ENCODE peak calls at places on chromosomes 4 and X, in six cellular contexts. B is IMR-90, A is neuronal stem cell, V is H1, L is H9, P is mesenchymal stem cell. X is an unnamed sample. For H3K27me3, the result is how much of the 10 kb centered on the place peaks cover.

GRCh38 chr4:108852691-108853090 is 89.8 kb upstream of the ETNPPL start:
- DNase-seq in B (no peak), L (no peak), V (no peak), P (no peak), A (no peak), X (no peak)

GRCh38 chrX:13064599-13065143 is 20.3 kb upstream of the FAM9C start:
- DNase-seq in V (no peak), L (no peak), P (peak), B (peak), A (no peak), X (no peak)

GRCh38 chrX:1389993-1390285 is 2.0 kb downstream of the SLC25A6 start:
- DNase-seq in L (no peak), V (no peak), A (no peak), B (no peak), P (no peak), X (no peak)

GRCh38 chr4:56371426-56372220 is 15.7 kb downstream of the AASDH start:
- DNase-seq in A (peak), L (no peak), P (no peak), B (no peak), V (no peak), X (no peak)

GRCh38 chr4:126727461-126727860 is 905.3 kb upstream of the INTU start:
- DNase-seq in B (peak), P (no peak), A (no peak), V (no peak), L (no peak), X (no peak)

GRCh38 chrX:110394653-110395052 is 36.0 kb downstream of the RTL9 start:
- DNase-seq in P (peak), V (no peak), B (peak), A (no peak), L (no peak), X (no peak)

GRCh38 chrX:113741744-113742143 is 842.1 kb upstream of the HTR2C start:
- DNase-seq in L (no peak), A (no peak), B (no peak), P (peak), V (no peak), X (peak)

GRCh38 chrX:52504551-52504950 is 8.9 kb downstream of the XAGE1A start:
- DNase-seq in A (no peak), V (no peak), L (no peak), P (no peak), B (no peak), X (no peak)

GRCh38 chr4:15003891-15004700 is 1.8 kb downstream of the CPEB2 start:
- DNase-seq in B (no peak), V (no peak), P (peak), L (peak), A (peak), X (peak)

GRCh38 chr4:158313566-158313965 is 103.3 kb downstream of the TMEM144 start:
- DNase-seq in L (no peak), V (no peak), A (no peak), P (no peak), B (peak), X (no peak)

GRCh38 chrX:17024896-17025295 is 78.4 kb downstream of the REPS2 start:
- DNase-seq in A (no peak), B (no peak), V (no peak), P (no peak), L (peak), X (peak)

GRCh38 chr4:152374606-152375285 is 161.1 kb downstream of the FBXW7 start:
- DNase-seq in V (no peak), B (peak), L (no peak), A (no peak), P (peak), X (peak)

GRCh38 chr4:71198958-71199357 is 139.9 kb upstream of the SLC4A4 start:
- DNase-seq in L (no peak), B (no peak), A (no peak), V (no peak), P (no peak), X (no peak)

GRCh38 chr4:104575293-104575692 is 80.6 kb upstream of the CXXC4 start:
- DNase-seq in B (no peak), L (no peak), V (no peak), P (no peak), A (no peak), X (no peak)

GRCh38 chrX:106039920-106040319 is 1.4 kb upstream of the SERPINA7 start:
- DNase-seq in B (no peak), A (no peak), L (no peak), P (no peak), V (no peak), X (peak)

GRCh38 chr4:57303012-57303751 is 193.0 kb upstream of the IGFBP7 start:
- DNase-seq in B (no peak), V (no peak), L (no peak), P (peak), A (no peak), X (peak)

GRCh38 chr4:74682567-74683359 is 111.6 kb downstream of the BTC start:
- DNase-seq in L (peak), B (peak), P (peak), V (no peak), A (no peak), X (peak)

GRCh38 chrX:39508300-39508692 is 589.5 kb downstream of the BCOR start:
- DNase-seq in P (no peak), V (no peak), L (no peak), B (no peak), A (no peak), X (no peak)

GRCh38 chrX:129934461-129934860 is 28.5 kb downstream of the UTP14A start:
- DNase-seq in A (no peak), L (no peak), P (no peak), B (no peak), V (no peak), X (no peak)

GRCh38 chrX:96563663-96564062 is 121.0 kb upstream of the DIAPH2 start:
- DNase-seq in P (peak), V (no peak), A (no peak), B (peak), L (no peak), X (no peak)

GRCh38 chr4:156109943-156110925 is 156.6 kb upstream of the CTSO start:
- DNase-seq in B (peak), A (no peak), P (peak), L (peak), V (no peak), X (peak)

GRCh38 chrX:131332331-131332730 is 43.2 kb upstream of the IGSF1 start:
- DNase-seq in L (no peak), V (no peak), A (no peak), P (no peak), B (no peak), X (no peak)

GRCh38 chr4:168643796-168644159 is 146.9 kb downstream of the PALLD start:
- DNase-seq in P (no peak), A (no peak), B (no peak), L (no peak), V (no peak), X (no peak)

GRCh38 chrX:19849433-19850190 is 37.8 kb downstream of the SH3KBP1 start:
- DNase-seq in L (no peak), B (peak), P (no peak), A (no peak), V (no peak), X (no peak)

GRCh38 chr4:3871181-3871852 is 105.1 kb downstream of the ADRA2C start:
- DNase-seq in L (peak), V (peak), P (no peak), A (peak), B (no peak), X (peak)

GRCh38 chrX:10579753-10580060 is 40.7 kb downstream of the MID1 start:
- DNase-seq in B (peak), V (no peak), L (no peak), P (peak), A (no peak), X (no peak)

GRCh38 chr4:22959483-22959882 is 266.7 kb downstream of the GBA3 start:
- DNase-seq in L (no peak), A (no peak), P (no peak), V (no peak), B (no peak), X (no peak)

GRCh38 chrX:54808109-54808604 is 612 bp downstream of the MAGED2 start:
- DNase-seq in A (peak), V (no peak), P (peak), L (peak), B (no peak), X (no peak)

GRCh38 chr4:30821891-30822612 is 101.9 kb downstream of the PCDH7 start:
- DNase-seq in P (peak), V (no peak), L (no peak), A (no peak), B (peak), X (peak)

GRCh38 chr4:56289934-56290333 is 97.4 kb downstream of the AASDH start:
- DNase-seq in B (no peak), P (no peak), L (no peak), A (no peak), V (no peak), X (peak)

GRCh38 chr4:150906987-150907633 is 108.0 kb downstream of the LRBA start:
- DNase-seq in P (no peak), A (peak), V (no peak), L (no peak), B (no peak), X (peak)

GRCh38 chrX:1462596-1463251 is 10.0 kb upstream of the ASMTL start:
- DNase-seq in L (no peak), V (no peak), B (peak), P (peak), A (no peak), X (no peak)

GRCh38 chr4:74549936-74550335 is 105.0 kb downstream of the AREG start:
- DNase-seq in L (no peak), A (no peak), B (peak), P (peak), V (no peak), X (no peak)

GRCh38 chrX:69277961-69278795 is 112.9 kb upstream of the PJA1 start:
- DNase-seq in L (peak), V (peak), P (no peak), A (peak), B (no peak), X (peak)

GRCh38 chr4:75892508-75892907 is 9.7 kb downstream of the PPEF2 start:
- DNase-seq in A (no peak), B (no peak), V (no peak), P (no peak), L (peak), X (peak)

GRCh38 chr4:24924309-24924781 is 11.5 kb upstream of the CCDC149 start:
- DNase-seq in L (no peak), P (peak), V (no peak), B (peak), A (no peak), X (no peak)

GRCh38 chrX:68710870-68711576 is 63.6 kb downstream of the STARD8 start:
- DNase-seq in B (peak), L (peak), V (no peak), A (no peak), P (peak), X (peak)

GRCh38 chr4:147570616-147571015 is 46.6 kb upstream of the TMEM184C start:
- DNase-seq in A (no peak), B (no peak), V (no peak), L (no peak), P (peak), X (no peak)

GRCh38 chr4:147567276-147567675 is 49.9 kb upstream of the TMEM184C start:
- DNase-seq in V (no peak), L (no peak), P (no peak), B (no peak), A (no peak), X (no peak)

GRCh38 chr4:147571021-147571770 is 46.0 kb upstream of the TMEM184C start:
- DNase-seq in L (no peak), P (peak), B (peak), A (no peak), V (no peak), X (no peak)

DNA sequence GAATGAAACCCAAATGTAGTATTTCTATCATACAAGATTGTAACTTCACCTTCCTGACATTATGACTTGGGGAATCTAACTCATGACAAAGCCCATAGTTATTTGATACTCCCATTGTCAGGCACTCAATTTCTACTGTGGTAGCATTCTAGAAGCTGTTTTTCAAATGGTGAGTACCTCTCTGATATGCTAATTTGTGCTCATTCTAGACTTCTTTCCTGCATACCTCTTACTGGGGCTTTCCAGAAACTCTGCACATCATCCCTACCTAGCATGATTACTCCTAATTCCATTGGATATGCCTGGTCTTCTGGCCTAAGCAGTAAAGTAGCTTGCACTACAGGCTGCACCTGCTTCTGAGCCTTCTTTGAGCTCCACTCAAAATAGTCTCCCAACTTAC is 50.4 kb upstream of the TMEM184C start:
- DNase-seq in P (no peak), A (no peak), V (no peak), B (no peak), L (no peak), X (no peak)
- H2BK15ac ChIP-seq in P (no peak), A (no peak), V (no peak), B (peak), L (no peak), X (no peak)

DNA sequence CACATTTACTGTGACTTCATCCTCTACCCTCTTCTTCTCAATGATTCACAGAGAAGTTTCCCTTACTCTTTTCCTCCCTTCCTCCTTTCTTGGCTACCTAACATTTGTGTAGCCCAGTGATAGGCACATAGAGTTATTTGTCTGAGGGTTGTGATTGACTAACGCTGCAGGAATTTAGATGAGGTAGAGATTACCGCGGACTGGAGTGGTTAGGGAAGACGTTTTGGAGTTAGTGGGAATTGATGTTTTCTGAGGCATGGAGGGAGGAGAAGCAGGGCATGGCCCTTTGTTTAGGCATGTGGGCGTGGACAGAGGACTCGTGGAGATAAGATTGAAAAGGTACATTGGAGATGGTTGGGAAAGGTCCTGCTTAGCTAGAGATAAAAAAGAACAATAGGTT is 246.7 kb downstream of the GPAT3 start:
- DNase-seq in P (no peak), B (no peak), V (no peak), A (no peak), L (no peak), X (peak)
- H3K23ac ChIP-seq in P (no peak), B (no peak), V (no peak), A (no peak), L (no peak), X (no peak)

DNA sequence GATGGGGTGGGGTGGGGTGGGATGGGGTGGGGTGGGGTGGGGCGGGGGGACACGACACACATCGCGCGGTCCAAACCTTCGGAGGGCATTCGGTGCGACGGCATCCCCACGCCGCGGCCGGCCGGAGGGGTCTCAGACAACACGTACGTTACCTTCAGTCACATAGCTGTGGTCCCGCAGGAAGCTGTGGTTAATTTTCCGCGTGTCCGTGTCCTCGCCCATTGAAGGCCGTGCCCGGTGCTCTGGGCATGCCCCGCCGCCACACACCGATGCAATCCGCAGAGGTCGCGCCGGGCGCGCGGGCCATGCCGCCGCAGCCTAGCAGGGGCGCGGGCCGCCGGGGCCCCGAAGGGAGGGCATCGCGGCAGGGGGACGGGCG is 417 bp downstream of the PPP2R2C start:
- DNase-seq in L (peak), A (no peak), B (no peak), V (no peak), P (no peak), X (no peak)
- H3K27me3 ChIP-seq in L (under half), A (half or more), B (under half), V (under half), P (half or more), X (under half)

GRCh38 chr4:11701978-11702377 is 273.3 kb upstream of the HS3ST1 start:
- DNase-seq in A (no peak), B (no peak), P (no peak), L (peak), V (no peak), X (peak)
- H2BK15ac ChIP-seq in A (no peak), B (peak), P (no peak), L (no peak), V (no peak), X (no peak)

DNA sequence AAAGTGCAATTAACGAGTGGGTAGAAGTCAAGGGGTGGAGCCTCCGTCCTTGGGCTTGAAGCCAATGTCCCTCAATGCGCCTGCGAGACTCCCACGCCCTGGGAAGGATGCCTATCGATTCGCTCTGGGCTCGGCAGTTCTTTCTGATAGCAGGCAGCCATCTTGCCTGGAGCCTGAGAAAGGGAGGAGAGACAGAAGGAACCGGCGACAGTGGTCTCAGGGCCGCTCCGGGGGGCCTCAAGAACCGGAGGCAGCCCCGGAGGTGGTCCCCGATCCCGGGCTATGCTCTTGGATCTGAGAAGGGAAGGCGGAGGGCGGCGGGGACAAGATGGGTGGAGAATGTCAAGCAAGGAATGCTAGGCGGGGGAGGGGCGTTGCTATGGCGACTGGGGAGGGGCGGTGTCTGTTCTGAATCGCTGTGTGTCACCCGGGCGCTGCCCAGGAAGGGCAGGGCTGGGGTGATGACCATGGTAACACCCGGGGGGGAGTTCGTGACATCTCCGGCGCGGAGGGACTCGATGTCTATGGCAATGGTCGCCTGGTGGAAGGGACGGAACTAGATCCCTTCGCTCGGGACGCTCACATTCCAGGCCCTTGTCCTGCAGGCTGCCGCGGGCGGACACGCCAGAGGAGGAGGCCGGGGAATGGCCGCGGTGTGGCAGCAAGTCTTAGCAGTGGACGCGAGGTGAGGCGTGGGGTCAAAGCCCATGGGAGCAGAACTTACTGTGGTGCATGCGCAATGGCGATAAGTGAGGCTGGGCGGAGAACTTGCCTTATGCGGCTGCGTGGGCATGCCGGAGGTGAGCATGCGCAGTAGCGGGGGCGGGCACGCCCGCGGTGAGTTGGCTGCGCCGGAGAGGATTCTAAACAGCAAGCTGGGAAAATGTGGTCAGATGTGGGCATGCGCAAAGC is at the start of gene WDR13:
- DNase-seq in L (peak), A (peak), V (peak), B (peak), P (peak), X (peak)
- H3K23ac ChIP-seq in L (no peak), A (peak), V (no peak), B (peak), P (no peak), X (no peak)

X was measured in mesendoderm.